ENCODE peak calls at places on chromosomes 13 and 19, in four cellular contexts. E, J, V and C are unnamed samples.

GRCh38 chr13:52784591-52785340 is 45.1 kb upstream of the CNMD start:
- DNase-seq in E (no peak), J (no peak), V (no peak), C (no peak)

GRCh38 chr13:40233731-40234195 is 432.7 kb downstream of the FOXO1 start:
- DNase-seq in E (no peak), J (no peak), V (no peak), C (no peak)

GRCh38 chr13:30157616-30157993 is 149.7 kb downstream of the KATNAL1 start:
- DNase-seq in E (no peak), J (no peak), V (no peak), C (no peak)

GRCh38 chr13:113646921-113647340 is 11.1 kb downstream of the ATP4B start:
- DNase-seq in E (no peak), J (no peak), V (no peak), C (no peak)

GRCh38 chr13:65133094-65133493 is 2097.0 kb downstream of the PCDH9 start:
- DNase-seq in E (peak; percentile 38), J (peak; percentile 32), V (no peak), C (no peak)

GRCh38 chr19:57537953-57538547 is 10.9 kb downstream of the ZNF549 start:
- DNase-seq in E (no peak), J (no peak), V (no peak), C (no peak)

GRCh38 chr19:36106991-36107390 is 4.0 kb upstream of the OVOL3 start:
- DNase-seq in E (no peak), J (no peak), V (no peak), C (no peak)

GRCh38 chr19:5292843-5293606 is 47.6 kb downstream of the PTPRS start:
- DNase-seq in E (peak; percentile 96), J (peak; percentile 88), V (peak; percentile 65), C (peak; percentile 44)

GRCh38 chr19:3575949-3576673 is 3.4 kb downstream of the HMG20B start:
- DNase-seq in E (no peak), J (no peak), V (no peak), C (no peak)

GRCh38 chr13:31042084-31042483 is 109.6 kb downstream of the TEX26 start:
- DNase-seq in E (no peak), J (no peak), V (no peak), C (no peak)

GRCh38 chr19:43662487-43662886 is 7.5 kb downstream of the PLAUR start:
- DNase-seq in E (peak; percentile 59), J (peak; percentile 63), V (no peak), C (no peak)

GRCh38 chr13:35736876-35737275 is 260.4 kb upstream of the MAB21L1 start:
- DNase-seq in E (no peak), J (no peak), V (no peak), C (no peak)

GRCh38 chr13:35729926-35730627 is 253.6 kb upstream of the MAB21L1 start:
- DNase-seq in E (no peak), J (no peak), V (no peak), C (no peak)

GRCh38 chr13:35732565-35732964 is 256.1 kb upstream of the MAB21L1 start:
- DNase-seq in E (no peak), J (no peak), V (no peak), C (no peak)

GRCh38 chr13:35731471-35731870 is 255.0 kb upstream of the MAB21L1 start:
- DNase-seq in E (no peak), J (no peak), V (no peak), C (no peak)

DNA sequence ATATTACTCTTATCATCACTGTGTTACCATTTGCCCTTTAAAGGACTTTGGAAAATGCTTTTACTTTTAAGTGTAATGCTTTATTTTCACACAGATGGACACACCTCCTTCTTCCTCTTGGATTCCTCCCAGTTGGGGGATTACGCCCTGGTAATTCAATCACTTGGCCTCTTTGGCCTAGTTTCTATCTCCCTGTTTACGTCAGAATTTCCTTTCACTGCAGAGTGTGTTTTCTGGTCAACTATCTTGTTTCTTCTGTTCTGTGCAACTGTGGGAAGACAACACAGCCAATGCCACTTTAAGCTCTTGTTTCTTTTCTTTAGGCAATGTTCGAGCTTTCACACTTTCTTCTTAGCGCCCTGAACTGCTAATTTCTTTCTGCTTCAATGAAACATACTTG is 257.3 kb upstream of the MAB21L1 start:
- DNase-seq in E (no peak), J (no peak), V (no peak), C (no peak)
- H3K4me3 ChIP-seq in E (no peak overlapping the region), J (no peak overlapping the region), V (no peak overlapping the region), C (no peak overlapping the region)

GRCh38 chr19:10625003-10625761 is at the start of gene SLC44A2:
- DNase-seq in E (peak; percentile 94), J (peak; percentile 94), V (peak; percentile 35), C (peak; percentile 94)

GRCh38 chr19:10620786-10621185 is 4.6 kb upstream of the SLC44A2 start:
- DNase-seq in E (no peak), J (no peak), V (no peak), C (no peak)

GRCh38 chr19:10621966-10622365 is 3.4 kb upstream of the SLC44A2 start:
- DNase-seq in E (no peak), J (no peak), V (no peak), C (no peak)

GRCh38 chr19:10624585-10624984 is 768 bp upstream of the SLC44A2 start:
- DNase-seq in E (no peak), J (no peak), V (no peak), C (no peak)

DNA sequence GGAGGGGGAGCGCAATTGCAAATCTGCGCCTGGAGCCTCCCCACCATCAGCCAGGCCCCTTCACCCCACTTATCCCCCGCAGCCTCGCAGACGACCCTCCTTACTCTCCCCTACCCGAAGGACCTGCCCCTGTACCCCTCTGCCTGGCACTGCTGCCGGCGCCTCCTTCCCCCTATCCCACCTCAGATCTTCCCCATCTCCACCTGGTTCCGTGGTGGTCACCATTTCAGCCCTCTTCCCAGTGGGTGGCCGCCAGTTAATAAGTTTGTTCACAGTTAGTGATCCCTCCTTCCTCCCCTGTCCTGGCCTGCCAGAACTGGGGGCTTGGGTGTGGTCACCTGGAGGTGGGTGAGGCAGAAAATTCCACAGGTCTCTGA is 397 bp downstream of the SLC44A2 start:
- DNase-seq in E (peak; percentile 30), J (peak; percentile 30), V (no peak), C (no peak)
- H3K4me1 ChIP-seq in E (peaks cover 7% of the 10 kb centered on the region), J (peaks cover 17% of the 10 kb centered on the region), V (peaks cover 8% of the 10 kb centered on the region), C (peaks cover 8% of the 10 kb centered on the region)

GRCh38 chr13:97113231-97114001 is 108.7 kb upstream of the MBNL2 start:
- DNase-seq in E (no peak), J (peak; percentile 23), V (no peak), C (no peak)
- H3K4me3 ChIP-seq in E (no peak overlapping the region), J (no peak overlapping the region), V (no peak overlapping the region), C (no peak overlapping the region)

GRCh38 chr19:19466201-19466600 is 49.1 kb downstream of the TSSK6 start:
- DNase-seq in E (no peak), J (no peak), V (no peak), C (no peak)

GRCh38 chr19:19465436-19466070 is 49.8 kb downstream of the TSSK6 start:
- DNase-seq in E (no peak), J (no peak), V (no peak), C (no peak)

GRCh38 chr19:19461671-19462622 is 53.4 kb downstream of the TSSK6 start:
- DNase-seq in E (peak; percentile 85), J (peak; percentile 90), V (no peak), C (peak; percentile 60)

GRCh38 chr19:19463348-19464117 is 51.8 kb downstream of the TSSK6 start:
- DNase-seq in E (no peak), J (no peak), V (peak; percentile 86), C (peak; percentile 69)

DNA sequence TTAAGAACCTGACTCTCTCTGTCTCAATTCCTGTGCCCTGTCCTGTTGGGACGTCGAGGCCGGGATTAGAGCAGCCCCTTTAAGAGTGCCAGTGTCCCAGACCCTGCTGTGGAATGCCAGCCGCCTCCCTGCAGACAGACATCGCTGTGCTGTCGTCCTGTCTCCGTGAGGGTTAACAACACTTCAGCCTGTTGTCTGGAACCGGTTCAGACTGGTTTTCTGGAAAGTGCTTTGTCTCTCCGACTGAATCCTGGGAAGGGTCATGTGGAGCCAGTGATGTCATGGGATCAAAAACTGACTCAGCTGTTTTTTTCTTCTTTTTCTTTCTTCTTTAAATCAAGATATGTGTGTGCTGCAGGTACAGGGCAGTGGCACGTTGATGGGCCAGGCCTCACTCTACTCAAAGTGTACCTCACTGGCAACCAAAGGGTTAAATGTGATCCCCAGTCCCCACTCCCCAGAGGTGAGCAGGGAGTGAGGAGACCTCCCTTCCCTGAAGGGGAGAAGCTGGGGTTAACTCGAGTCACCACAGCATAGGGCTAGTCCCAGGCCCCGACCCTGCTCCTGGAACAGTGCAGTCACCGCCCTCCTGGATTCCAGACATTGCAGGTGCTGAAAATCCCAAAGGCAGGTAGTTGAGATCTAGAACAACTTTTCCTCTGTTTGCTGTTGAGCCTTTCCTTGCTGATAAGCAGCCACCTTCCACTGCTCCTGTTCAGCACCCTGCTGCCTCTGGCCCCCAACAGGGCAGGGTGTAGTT is 50.8 kb downstream of the TSSK6 start:
- DNase-seq in E (peak; percentile 83), J (peak; percentile 86), V (peak; percentile 73), C (peak; percentile 48)
- H3K4me1 ChIP-seq in E (peaks cover 54% of the 10 kb centered on the region), J (peaks cover 45% of the 10 kb centered on the region), V (peaks cover 51% of the 10 kb centered on the region), C (peaks cover 46% of the 10 kb centered on the region)

DNA sequence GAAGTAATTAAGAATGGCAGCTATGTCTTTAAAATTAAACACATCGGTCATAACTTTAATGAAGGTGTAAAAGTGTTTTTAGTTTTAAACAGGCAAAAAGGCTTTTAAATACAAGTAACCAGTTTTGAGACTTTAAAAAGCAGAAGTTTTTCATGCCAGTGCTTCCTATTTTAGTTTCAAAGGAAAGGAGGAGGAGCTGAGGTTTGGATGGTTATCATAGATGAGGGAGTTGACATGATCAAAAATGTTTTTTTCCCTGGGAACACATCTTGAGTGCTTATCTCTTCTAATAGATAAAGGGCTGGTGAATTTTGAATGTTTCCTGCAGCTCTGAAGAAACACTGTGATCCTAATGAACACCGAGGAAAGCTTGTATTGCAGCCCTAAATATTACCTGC is 42.9 kb downstream of the LRCH1 start:
- DNase-seq in E (no peak), J (no peak), V (no peak), C (no peak)
- H3K4me3 ChIP-seq in E (no peak overlapping the region), J (no peak overlapping the region), V (no peak overlapping the region), C (no peak overlapping the region)

DNA sequence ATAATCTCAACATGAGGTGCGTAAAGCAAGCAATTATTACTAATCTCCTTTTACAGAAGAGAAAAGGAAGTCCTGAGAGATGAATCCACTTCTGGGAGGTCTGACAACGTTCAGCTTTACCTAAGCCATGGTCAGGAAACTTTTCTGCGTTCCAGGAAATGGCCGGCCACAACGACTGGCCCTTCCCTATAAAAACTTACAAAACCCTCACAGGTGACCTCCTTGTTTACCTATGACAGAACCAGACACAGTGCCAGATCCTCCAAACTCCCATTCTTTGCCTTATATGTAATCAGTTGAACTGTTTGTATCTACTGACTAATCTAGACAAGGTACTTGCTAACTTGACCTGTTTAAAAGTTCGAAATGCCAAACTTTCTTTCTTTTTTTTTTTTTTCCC is 351.7 kb upstream of the TMTC4 start:
- DNase-seq in E (no peak), J (no peak), V (no peak), C (no peak)
- H3K4me1 ChIP-seq in E (peaks cover 4% of the 10 kb centered on the region), J (no peaks in the 10 kb centered on the region), V (no peaks in the 10 kb centered on the region), C (no peaks in the 10 kb centered on the region)